ENCODE peak calls at places on chromosomes 16 and 17, in eight cellular contexts. One of them, this sample, is unnamed. For H3K4me1, the result is how much of the 10 kb centered on the place peaks cover.

GRCh38 chr17:19534562-19535149 is 1.0 kb downstream of the SLC47A1 start:
- DNase-seq in tibial nerve: no peak
- DNase-seq in CD8-positive, alpha-beta T cell: no peak
- DNase-seq in heart left ventricle: no peak
- DNase-seq in cardiac muscle cell: peak
- DNase-seq in fibroblast of lung: no peak
- DNase-seq in stomach: no peak
- DNase-seq in breast epithelium: no peak
- DNase-seq in this sample: no peak

GRCh38 chr17:64306850-64307463 is 43.9 kb upstream of the TEX2 start:
- DNase-seq in tibial nerve: peak
- DNase-seq in CD8-positive, alpha-beta T cell: peak
- DNase-seq in heart left ventricle: peak
- DNase-seq in cardiac muscle cell: peak
- DNase-seq in fibroblast of lung: peak
- DNase-seq in stomach: peak
- DNase-seq in breast epithelium: peak
- DNase-seq in this sample: peak

GRCh38 chr17:53336281-53336680 is 486.4 kb upstream of the KIF2B start:
- DNase-seq in tibial nerve: no peak
- DNase-seq in CD8-positive, alpha-beta T cell: no peak
- DNase-seq in heart left ventricle: no peak
- DNase-seq in cardiac muscle cell: no peak
- DNase-seq in fibroblast of lung: no peak
- DNase-seq in stomach: no peak
- DNase-seq in breast epithelium: no peak
- DNase-seq in this sample: no peak

GRCh38 chr16:4309833-4310266 is 6.0 kb upstream of the GLIS2 start:
- DNase-seq in tibial nerve: peak
- DNase-seq in CD8-positive, alpha-beta T cell: peak
- DNase-seq in heart left ventricle: peak
- DNase-seq in cardiac muscle cell: peak
- DNase-seq in fibroblast of lung: peak
- DNase-seq in stomach: peak
- DNase-seq in breast epithelium: no peak
- DNase-seq in this sample: peak

GRCh38 chr16:19338335-19338734 is 52.8 kb downstream of the CLEC19A start:
- DNase-seq in tibial nerve: no peak
- DNase-seq in CD8-positive, alpha-beta T cell: no peak
- DNase-seq in heart left ventricle: no peak
- DNase-seq in cardiac muscle cell: no peak
- DNase-seq in fibroblast of lung: no peak
- DNase-seq in stomach: no peak
- DNase-seq in breast epithelium: no peak
- DNase-seq in this sample: no peak

GRCh38 chr16:54284319-54284930 is 2.2 kb downstream of the IRX3 start:
- DNase-seq in tibial nerve: no peak
- DNase-seq in CD8-positive, alpha-beta T cell: no peak
- DNase-seq in heart left ventricle: no peak
- DNase-seq in cardiac muscle cell: no peak
- DNase-seq in fibroblast of lung: no peak
- DNase-seq in stomach: peak
- DNase-seq in breast epithelium: no peak
- DNase-seq in this sample: peak

GRCh38 chr16:1481906-1482835 is 6.6 kb downstream of the PTX4 start:
- DNase-seq in tibial nerve: no peak
- DNase-seq in CD8-positive, alpha-beta T cell: no peak
- DNase-seq in heart left ventricle: no peak
- DNase-seq in cardiac muscle cell: no peak
- DNase-seq in fibroblast of lung: no peak
- DNase-seq in stomach: no peak
- DNase-seq in breast epithelium: no peak
- DNase-seq in this sample: peak

GRCh38 chr17:47301161-47301560 is 22.6 kb upstream of the EFCAB13 start:
- DNase-seq in tibial nerve: no peak
- DNase-seq in CD8-positive, alpha-beta T cell: no peak
- DNase-seq in heart left ventricle: no peak
- DNase-seq in cardiac muscle cell: no peak
- DNase-seq in fibroblast of lung: no peak
- DNase-seq in stomach: no peak
- DNase-seq in breast epithelium: no peak
- DNase-seq in this sample: no peak

GRCh38 chr17:47725446-47726109 is 7.5 kb upstream of the TBX21 start:
- DNase-seq in tibial nerve: no peak
- DNase-seq in CD8-positive, alpha-beta T cell: no peak
- DNase-seq in heart left ventricle: peak
- DNase-seq in cardiac muscle cell: no peak
- DNase-seq in fibroblast of lung: no peak
- DNase-seq in stomach: no peak
- DNase-seq in breast epithelium: no peak
- DNase-seq in this sample: no peak

GRCh38 chr16:56436258-56436657 is 10.9 kb upstream of the AMFR start:
- DNase-seq in tibial nerve: no peak
- DNase-seq in CD8-positive, alpha-beta T cell: no peak
- DNase-seq in heart left ventricle: no peak
- DNase-seq in cardiac muscle cell: no peak
- DNase-seq in fibroblast of lung: no peak
- DNase-seq in stomach: no peak
- DNase-seq in breast epithelium: no peak
- DNase-seq in this sample: no peak

GRCh38 chr17:29458066-29458465 is 67.9 kb downstream of the TAOK1 start:
- DNase-seq in tibial nerve: no peak
- DNase-seq in CD8-positive, alpha-beta T cell: no peak
- DNase-seq in heart left ventricle: no peak
- DNase-seq in cardiac muscle cell: no peak
- DNase-seq in fibroblast of lung: peak
- DNase-seq in stomach: no peak
- DNase-seq in breast epithelium: no peak
- DNase-seq in this sample: no peak

GRCh38 chr17:33163827-33164555 is 129.1 kb downstream of the ASIC2 start:
- DNase-seq in tibial nerve: no peak
- DNase-seq in CD8-positive, alpha-beta T cell: no peak
- DNase-seq in heart left ventricle: peak
- DNase-seq in cardiac muscle cell: no peak
- DNase-seq in fibroblast of lung: no peak
- DNase-seq in stomach: no peak
- DNase-seq in breast epithelium: no peak
- DNase-seq in this sample: no peak

GRCh38 chr16:84054916-84055315 is 12.3 kb upstream of the SLC38A8 start:
- DNase-seq in tibial nerve: no peak
- DNase-seq in CD8-positive, alpha-beta T cell: no peak
- DNase-seq in heart left ventricle: peak
- DNase-seq in cardiac muscle cell: no peak
- DNase-seq in fibroblast of lung: no peak
- DNase-seq in stomach: no peak
- DNase-seq in breast epithelium: no peak
- DNase-seq in this sample: peak

GRCh38 chr17:40333781-40334453 is 24.9 kb downstream of the RARA start:
- DNase-seq in tibial nerve: no peak
- DNase-seq in CD8-positive, alpha-beta T cell: no peak
- DNase-seq in heart left ventricle: no peak
- DNase-seq in cardiac muscle cell: no peak
- DNase-seq in fibroblast of lung: no peak
- DNase-seq in stomach: no peak
- DNase-seq in breast epithelium: no peak
- DNase-seq in this sample: no peak

GRCh38 chr17:40330850-40331470 is 22.0 kb downstream of the RARA start:
- DNase-seq in tibial nerve: no peak
- DNase-seq in CD8-positive, alpha-beta T cell: no peak
- DNase-seq in heart left ventricle: no peak
- DNase-seq in cardiac muscle cell: no peak
- DNase-seq in fibroblast of lung: no peak
- DNase-seq in stomach: no peak
- DNase-seq in breast epithelium: no peak
- DNase-seq in this sample: no peak

GRCh38 chr17:40328386-40328766 is 19.4 kb downstream of the RARA start:
- DNase-seq in tibial nerve: no peak
- DNase-seq in CD8-positive, alpha-beta T cell: no peak
- DNase-seq in heart left ventricle: no peak
- DNase-seq in cardiac muscle cell: no peak
- DNase-seq in fibroblast of lung: no peak
- DNase-seq in stomach: no peak
- DNase-seq in breast epithelium: no peak
- DNase-seq in this sample: no peak

GRCh38 chr17:40329981-40330794 is 21.2 kb downstream of the RARA start:
- DNase-seq in tibial nerve: no peak
- DNase-seq in CD8-positive, alpha-beta T cell: no peak
- DNase-seq in heart left ventricle: peak
- DNase-seq in cardiac muscle cell: no peak
- DNase-seq in fibroblast of lung: no peak
- DNase-seq in stomach: peak
- DNase-seq in breast epithelium: no peak
- DNase-seq in this sample: peak

DNA sequence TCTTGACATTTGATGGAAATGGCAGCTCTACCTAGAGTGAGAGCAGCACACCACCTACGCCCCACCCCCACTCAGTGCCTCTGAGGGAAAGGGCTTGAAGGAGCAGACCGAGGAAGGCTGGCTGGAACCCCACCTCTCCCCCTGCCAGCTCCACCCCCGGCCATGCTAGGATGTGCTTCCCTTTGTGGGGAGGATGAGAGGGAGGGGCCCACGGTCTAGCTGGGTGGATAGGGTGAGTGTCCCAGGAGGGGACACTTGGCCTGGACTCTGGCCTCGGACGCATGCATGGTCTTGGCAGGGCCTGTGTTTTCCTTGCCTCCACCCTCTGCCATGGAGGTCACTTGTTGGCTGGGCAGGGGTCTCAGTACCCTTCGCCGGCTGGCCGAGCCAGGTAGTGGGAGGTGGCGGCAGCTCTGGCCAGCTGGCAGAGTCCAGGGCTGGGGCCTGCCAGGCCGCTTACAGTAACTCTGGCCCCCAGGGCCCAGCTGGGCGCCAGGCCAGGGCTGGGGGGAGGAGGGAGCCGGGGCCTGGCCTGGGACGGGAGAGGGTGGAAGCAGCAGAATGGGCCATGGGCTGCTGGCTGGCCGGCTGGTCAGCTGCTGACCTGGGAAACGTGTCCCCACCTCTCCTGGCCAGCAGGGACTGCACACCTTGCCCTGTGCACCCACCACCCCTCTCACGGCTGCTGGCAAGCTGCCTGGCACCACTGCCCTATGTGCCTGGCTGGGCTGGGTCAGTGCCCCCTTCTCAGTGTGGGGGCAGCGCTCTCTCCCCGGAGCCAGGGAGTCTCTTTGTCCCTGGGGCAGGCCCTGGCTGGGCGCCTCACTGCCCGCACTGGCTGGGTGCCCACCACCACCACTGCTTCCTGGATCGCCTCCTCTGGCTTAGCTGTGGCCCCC is 23.0 kb downstream of the RARA start:
- DNase-seq in tibial nerve: peak
- DNase-seq in CD8-positive, alpha-beta T cell: no peak
- DNase-seq in heart left ventricle: peak
- DNase-seq in cardiac muscle cell: peak
- DNase-seq in fibroblast of lung: peak
- DNase-seq in stomach: peak
- DNase-seq in breast epithelium: peak
- DNase-seq in this sample: peak
- H3K4me1 ChIP-seq in tibial nerve: half or more
- H3K4me1 ChIP-seq in CD8-positive, alpha-beta T cell: half or more
- H3K4me1 ChIP-seq in heart left ventricle: half or more
- H3K4me1 ChIP-seq in cardiac muscle cell: under half
- H3K4me1 ChIP-seq in fibroblast of lung: half or more
- H3K4me1 ChIP-seq in stomach: half or more
- H3K4me1 ChIP-seq in breast epithelium: half or more
- H3K4me1 ChIP-seq in this sample: under half

GRCh38 chr16:71216714-71217113 is 13.8 kb downstream of the HYDIN start:
- DNase-seq in tibial nerve: no peak
- DNase-seq in CD8-positive, alpha-beta T cell: no peak
- DNase-seq in heart left ventricle: no peak
- DNase-seq in cardiac muscle cell: no peak
- DNase-seq in fibroblast of lung: no peak
- DNase-seq in stomach: no peak
- DNase-seq in breast epithelium: no peak
- DNase-seq in this sample: no peak
- TF ChIP-seq CTCF in tibial nerve: no peak
- TF ChIP-seq CTCF in CD8-positive, alpha-beta T cell: no peak
- TF ChIP-seq CTCF in heart left ventricle: no peak
- TF ChIP-seq CTCF in cardiac muscle cell: no peak
- TF ChIP-seq CTCF in fibroblast of lung: no peak
- TF ChIP-seq CTCF in stomach: no peak
- TF ChIP-seq CTCF in breast epithelium: no peak
- TF ChIP-seq CTCF in this sample: no peak

GRCh38 chr17:66842505-66842904 is 7.6 kb downstream of the CACNG5 start:
- DNase-seq in tibial nerve: no peak
- DNase-seq in CD8-positive, alpha-beta T cell: no peak
- DNase-seq in heart left ventricle: no peak
- DNase-seq in cardiac muscle cell: no peak
- DNase-seq in fibroblast of lung: no peak
- DNase-seq in stomach: no peak
- DNase-seq in breast epithelium: no peak
- DNase-seq in this sample: no peak

GRCh38 chr17:66840061-66840460 is 5.1 kb downstream of the CACNG5 start:
- DNase-seq in tibial nerve: no peak
- DNase-seq in CD8-positive, alpha-beta T cell: no peak
- DNase-seq in heart left ventricle: no peak
- DNase-seq in cardiac muscle cell: no peak
- DNase-seq in fibroblast of lung: no peak
- DNase-seq in stomach: no peak
- DNase-seq in breast epithelium: no peak
- DNase-seq in this sample: no peak

GRCh38 chr17:66842959-66843358 is 8.0 kb downstream of the CACNG5 start:
- DNase-seq in tibial nerve: no peak
- DNase-seq in CD8-positive, alpha-beta T cell: no peak
- DNase-seq in heart left ventricle: no peak
- DNase-seq in cardiac muscle cell: no peak
- DNase-seq in fibroblast of lung: no peak
- DNase-seq in stomach: no peak
- DNase-seq in breast epithelium: no peak
- DNase-seq in this sample: no peak

GRCh38 chr17:66841744-66842143 is 6.8 kb downstream of the CACNG5 start:
- DNase-seq in tibial nerve: no peak
- DNase-seq in CD8-positive, alpha-beta T cell: no peak
- DNase-seq in heart left ventricle: no peak
- DNase-seq in cardiac muscle cell: no peak
- DNase-seq in fibroblast of lung: no peak
- DNase-seq in stomach: no peak
- DNase-seq in breast epithelium: no peak
- DNase-seq in this sample: no peak

DNA sequence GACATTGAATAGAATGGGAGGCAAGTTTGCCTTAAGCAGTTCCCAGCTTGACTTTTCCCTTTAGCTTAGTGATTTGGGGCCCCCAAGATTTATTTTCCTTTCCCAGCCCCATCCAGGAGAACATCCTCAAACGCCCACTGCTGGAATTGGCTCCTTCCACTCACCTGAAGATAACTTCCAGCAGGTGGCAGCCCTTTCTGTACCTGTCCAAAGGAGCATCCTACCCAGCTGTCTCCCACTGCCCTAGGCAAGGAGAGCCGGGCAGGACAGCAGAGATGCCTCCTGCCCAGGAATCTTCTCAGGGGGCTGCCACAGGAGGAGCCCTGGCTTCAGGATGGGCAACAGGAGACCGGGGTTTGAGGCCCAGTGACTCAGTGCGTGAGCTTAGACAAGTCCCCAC is 6.4 kb downstream of the CACNG5 start:
- DNase-seq in tibial nerve: no peak
- DNase-seq in CD8-positive, alpha-beta T cell: no peak
- DNase-seq in heart left ventricle: no peak
- DNase-seq in cardiac muscle cell: no peak
- DNase-seq in fibroblast of lung: no peak
- DNase-seq in stomach: no peak
- DNase-seq in breast epithelium: no peak
- DNase-seq in this sample: no peak
- H3K4me1 ChIP-seq in tibial nerve: under half
- H3K4me1 ChIP-seq in CD8-positive, alpha-beta T cell: under half
- H3K4me1 ChIP-seq in heart left ventricle: under half
- H3K4me1 ChIP-seq in cardiac muscle cell: under half
- H3K4me1 ChIP-seq in fibroblast of lung: under half
- H3K4me1 ChIP-seq in stomach: under half
- H3K4me1 ChIP-seq in breast epithelium: under half
- H3K4me1 ChIP-seq in this sample: under half

GRCh38 chr16:20402651-20403050 is 1.9 kb downstream of the PDILT start:
- DNase-seq in tibial nerve: no peak
- DNase-seq in CD8-positive, alpha-beta T cell: no peak
- DNase-seq in heart left ventricle: no peak
- DNase-seq in cardiac muscle cell: no peak
- DNase-seq in fibroblast of lung: no peak
- DNase-seq in stomach: no peak
- DNase-seq in breast epithelium: no peak
- DNase-seq in this sample: no peak
- TF ChIP-seq CTCF in tibial nerve: no peak
- TF ChIP-seq CTCF in CD8-positive, alpha-beta T cell: no peak
- TF ChIP-seq CTCF in heart left ventricle: no peak
- TF ChIP-seq CTCF in cardiac muscle cell: no peak
- TF ChIP-seq CTCF in fibroblast of lung: no peak
- TF ChIP-seq CTCF in stomach: no peak
- TF ChIP-seq CTCF in breast epithelium: no peak
- TF ChIP-seq CTCF in this sample: no peak

This sample was measured in pancreas.